ENCODE peak calls at places on chromosomes 13 and 19, in seven cellular contexts. D is brain microvascular endothelial cell, T is IMR-90, Y is mesendoderm, V is left lung, I is aorta, X is small intestine. G is an unnamed sample.

GRCh38 chr13:112859817-112860190 is 109.2 kb upstream of the MCF2L start:
- DNase-seq in V (no peak), T (peak), D (peak), X (no peak), I (no peak), Y (peak), G (no peak)

GRCh38 chr19:17282488-17283256 is 971 bp downstream of the ANKLE1 start:
- DNase-seq in T (peak), V (peak), Y (peak), I (peak), X (peak), D (peak), G (peak)

GRCh38 chr19:49441960-49442350 is 628 bp upstream of the SLC17A7 start:
- DNase-seq in T (no peak), Y (no peak), I (no peak), D (no peak), X (no peak), V (no peak), G (no peak)

GRCh38 chr19:58538257-58539168 is 5.4 kb upstream of the TRIM28 start:
- DNase-seq in Y (peak), X (peak), T (no peak), I (no peak), V (no peak), D (no peak), G (no peak)

GRCh38 chr13:51832471-51833152 is 12.4 kb downstream of the TMEM272 start:
- DNase-seq in T (peak), D (no peak), Y (peak), V (no peak), I (no peak), X (no peak), G (peak)

GRCh38 chr13:36131215-36131930 is at the start of gene DCLK1:
- DNase-seq in V (peak), T (no peak), I (peak), Y (peak), X (no peak), D (peak), G (no peak)

GRCh38 chr19:47357788-47358680 is 8.9 kb downstream of the DHX34 start:
- DNase-seq in T (no peak), V (no peak), D (peak), X (no peak), Y (peak), I (no peak), G (no peak)

GRCh38 chr19:54937926-54938325 is 9.4 kb downstream of the NLRP7 start:
- DNase-seq in D (no peak), Y (no peak), V (no peak), X (no peak), I (no peak), T (no peak), G (no peak)

GRCh38 chr13:43128504-43128929 is 105.1 kb downstream of the DNAJC15 start:
- DNase-seq in I (no peak), V (no peak), X (no peak), Y (no peak), T (no peak), D (no peak), G (no peak)

GRCh38 chr13:43127827-43128226 is 104.4 kb downstream of the DNAJC15 start:
- DNase-seq in Y (no peak), D (peak), T (no peak), V (no peak), X (no peak), I (no peak), G (no peak)

GRCh38 chr13:43126420-43126819 is 103.0 kb downstream of the DNAJC15 start:
- DNase-seq in I (no peak), Y (no peak), T (no peak), X (peak), D (no peak), V (no peak), G (no peak)

GRCh38 chr13:43129021-43129420 is 105.6 kb downstream of the DNAJC15 start:
- DNase-seq in I (no peak), T (no peak), D (no peak), X (no peak), V (no peak), Y (no peak), G (no peak)

GRCh38 chr13:43127103-43127817 is 103.9 kb downstream of the DNAJC15 start:
- DNase-seq in Y (peak), D (no peak), X (no peak), T (no peak), I (no peak), V (no peak), G (no peak)
- H3K27ac ChIP-seq in Y (peak), D (peak), X (no peak), T (no peak), I (no peak), V (no peak), G (no peak)

DNA sequence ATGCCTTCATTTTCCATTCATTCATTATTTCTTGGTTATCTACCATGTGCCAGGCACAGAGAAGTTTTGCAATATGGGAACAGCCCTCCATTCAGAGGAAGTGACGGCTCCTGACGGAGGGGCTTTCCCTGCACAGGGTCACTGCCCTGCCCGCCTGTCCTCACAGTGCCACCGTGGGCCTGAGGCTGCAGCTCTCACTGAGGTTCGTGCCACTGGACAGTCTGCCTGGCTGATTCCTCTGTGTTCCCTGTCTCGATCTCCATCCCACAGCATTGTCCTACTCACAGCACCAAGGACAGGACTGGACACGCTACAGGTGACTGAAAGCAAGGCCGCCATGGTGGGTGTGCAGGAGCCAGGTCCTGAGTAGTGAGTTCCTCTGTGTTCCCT is 92.6 kb downstream of the TSHZ3 start:
- DNase-seq in D (no peak), V (no peak), X (no peak), T (no peak), I (no peak), Y (no peak), G (no peak)
- H3K27ac ChIP-seq in D (no peak), V (no peak), X (no peak), T (no peak), I (no peak), Y (no peak), G (no peak)

GRCh38 chr19:15249560-15249874 is 17.3 kb upstream of the EPHX3 start:
- DNase-seq in X (no peak), V (no peak), T (no peak), I (no peak), Y (no peak), D (no peak), G (no peak)

GRCh38 chr19:15247107-15248014 is 15.1 kb upstream of the EPHX3 start:
- DNase-seq in I (no peak), Y (no peak), T (no peak), X (peak), D (no peak), V (no peak), G (no peak)

GRCh38 chr19:15249912-15250634 is 17.8 kb upstream of the EPHX3 start:
- DNase-seq in Y (no peak), T (peak), V (no peak), I (peak), X (no peak), D (peak), G (no peak)

GRCh38 chr19:15248106-15248505 is 15.9 kb upstream of the EPHX3 start:
- DNase-seq in I (peak), V (no peak), X (no peak), D (peak), T (peak), Y (no peak), G (no peak)

DNA sequence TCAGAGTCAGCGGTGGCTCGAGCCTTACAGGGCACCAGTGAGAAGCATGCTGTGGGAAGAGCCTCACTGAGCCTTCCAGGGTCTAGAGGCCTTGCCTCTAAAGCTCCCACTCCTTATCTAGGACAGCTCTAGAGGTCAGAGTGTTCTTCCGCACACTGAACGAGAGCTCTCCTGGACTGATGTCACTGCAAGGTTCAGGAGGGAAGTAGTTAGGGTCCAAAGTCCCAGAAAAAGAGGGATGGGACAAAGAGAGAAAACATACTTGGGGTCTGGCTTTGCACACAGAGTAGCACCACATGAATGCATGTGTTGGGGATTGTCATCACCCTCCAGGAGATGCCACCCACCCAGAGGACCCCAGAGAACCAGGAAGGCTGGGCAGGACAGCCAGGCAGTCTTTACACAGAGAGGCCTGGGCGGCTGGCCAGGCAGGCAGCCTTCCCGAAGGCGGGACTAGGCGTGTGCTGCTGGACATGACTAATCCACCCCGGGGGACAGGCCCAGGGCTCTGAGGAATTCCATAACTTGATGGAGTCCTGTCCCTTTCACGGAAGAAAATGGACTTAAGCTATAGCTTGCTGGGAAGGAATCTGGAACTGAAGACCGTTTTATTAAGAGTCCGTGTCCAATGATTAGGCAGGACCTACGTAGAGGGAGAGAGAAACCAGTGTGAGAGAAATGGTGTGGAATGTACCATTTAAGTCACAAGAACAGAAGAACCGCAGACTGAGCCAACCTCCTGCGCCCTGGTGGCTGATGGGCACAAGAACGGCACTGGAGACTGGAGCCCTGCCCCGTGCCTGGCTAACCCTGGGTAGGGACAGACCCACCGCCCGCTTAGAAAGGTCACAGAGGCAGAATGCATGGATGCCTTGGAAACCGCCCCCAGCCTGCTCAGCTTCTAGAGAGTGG is 16.7 kb upstream of the EPHX3 start:
- DNase-seq in V (peak), T (peak), I (peak), X (peak), Y (no peak), D (peak), G (no peak)
- H3K27ac ChIP-seq in V (peak), T (peak), I (peak), X (peak), Y (no peak), D (peak), G (no peak)

GRCh38 chr13:98532254-98532653 is 44.7 kb downstream of the STK24 start:
- DNase-seq in T (no peak), D (no peak), Y (no peak), V (no peak), I (no peak), X (no peak), G (no peak)
- H3K27ac ChIP-seq in T (no peak), D (no peak), Y (no peak), V (no peak), I (no peak), X (no peak), G (no peak)

DNA sequence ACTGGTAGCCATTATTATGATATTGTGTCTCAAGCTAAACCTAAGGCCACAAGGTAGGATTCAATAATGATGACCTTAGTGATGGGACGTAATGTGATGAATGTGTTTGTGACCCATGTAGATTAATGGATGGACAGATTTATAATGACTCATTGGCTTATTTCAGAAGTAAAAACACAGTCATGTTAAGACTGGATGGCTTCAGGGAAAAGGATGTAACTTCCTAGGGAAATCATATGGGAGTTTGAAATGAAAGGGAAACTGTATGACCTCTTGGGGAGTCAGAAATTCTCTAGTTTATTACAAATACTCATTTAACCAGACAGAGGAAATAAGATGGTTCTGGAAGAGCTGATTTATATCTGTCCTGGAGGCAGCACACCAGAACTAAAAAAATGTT is 3.0 kb downstream of the EDNRB start:
- DNase-seq in V (no peak), I (no peak), Y (no peak), T (no peak), X (no peak), D (no peak), G (no peak)
- H3K27ac ChIP-seq in V (peak), I (no peak), Y (no peak), T (no peak), X (no peak), D (no peak), G (no peak)

GRCh38 chr19:18317998-18318800 is 4.7 kb downstream of the LSM4 start:
- DNase-seq in D (no peak), X (peak), T (no peak), Y (no peak), I (no peak), V (peak), G (peak)
- H3K27ac ChIP-seq in D (no peak), X (peak), T (no peak), Y (no peak), I (no peak), V (peak), G (peak)

DNA sequence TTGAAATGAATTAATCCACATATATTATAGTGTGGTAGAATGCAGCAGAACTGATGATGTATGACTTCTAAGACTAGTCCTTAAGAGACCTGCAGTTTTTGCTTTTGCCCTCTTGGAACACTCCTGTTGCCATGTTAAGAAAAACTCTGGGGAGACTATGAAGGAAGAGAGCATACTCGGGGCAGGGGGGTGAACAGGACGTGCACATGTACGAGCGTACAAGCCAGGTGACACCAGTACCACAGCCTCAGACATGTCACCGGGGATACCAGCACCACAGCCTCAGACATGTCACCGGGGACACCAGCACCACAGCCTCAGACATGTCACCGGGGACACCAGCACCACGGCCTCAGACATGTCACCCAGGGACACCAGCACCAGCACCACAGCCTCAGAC is 15.9 kb upstream of the USPL1 start:
- DNase-seq in Y (no peak), V (no peak), I (no peak), X (no peak), T (no peak), D (no peak), G (no peak)
- H3K27ac ChIP-seq in Y (no peak), V (no peak), I (no peak), X (no peak), T (no peak), D (no peak), G (no peak)

DNA sequence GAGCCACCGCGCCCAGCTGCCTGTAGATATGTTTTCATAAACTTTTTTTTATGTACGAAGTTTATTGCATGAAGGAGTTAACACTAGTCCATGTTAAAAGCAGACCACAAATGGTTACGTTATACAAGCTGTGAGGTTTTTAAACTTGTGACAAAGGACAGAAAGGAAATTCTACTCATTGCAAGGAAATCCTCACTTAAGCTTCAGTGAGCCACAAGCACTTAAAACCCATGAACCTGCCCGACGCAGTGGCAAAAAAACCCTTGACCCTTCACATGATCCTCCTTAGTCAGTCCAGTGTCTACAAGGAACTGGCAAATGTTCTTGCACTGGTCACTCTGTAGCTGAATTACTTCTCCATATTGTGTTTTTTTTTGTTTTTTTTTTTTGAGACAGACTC is 4.2 kb downstream of the MPND start:
- DNase-seq in V (no peak), T (no peak), Y (no peak), D (no peak), I (no peak), X (no peak), G (no peak)
- H3K27ac ChIP-seq in V (no peak), T (no peak), Y (no peak), D (no peak), I (no peak), X (no peak), G (no peak)

GRCh38 chr13:27040826-27041108 is 130.8 kb downstream of the USP12 start:
- DNase-seq in Y (no peak), T (no peak), D (no peak), I (no peak), X (no peak), V (no peak), G (no peak)
- H3K27ac ChIP-seq in Y (no peak), T (no peak), D (no peak), I (no peak), X (no peak), V (no peak), G (no peak)